ENCODE peak calls at places on chromosomes 4 and X, in four cellular contexts. B, T, K and G are unnamed samples.

GRCh38 chr4:17721496-17722360 is 59.7 kb downstream of the FAM184B start:
- DNase-seq in B (no peak), T (peak), K (no peak), G (no peak)

GRCh38 chr4:88277711-88278025 is 6.7 kb downstream of the PPM1K start:
- DNase-seq in B (no peak), T (no peak), K (no peak), G (no peak)

GRCh38 chr4:95007998-95008397 is 250.2 kb downstream of the BMPR1B start:
- DNase-seq in B (no peak), T (no peak), K (no peak), G (no peak)

GRCh38 chr4:88059781-88060180 is 52.3 kb downstream of the PKD2 start:
- DNase-seq in B (no peak), T (no peak), K (no peak), G (no peak)

GRCh38 chrX:22249371-22249770 is 23.3 kb upstream of the CBLL2 start:
- DNase-seq in B (no peak), T (no peak), K (no peak), G (no peak)

GRCh38 chrX:36436286-36436860 is 516.8 kb downstream of the CFAP47 start:
- DNase-seq in B (no peak), T (peak), K (no peak), G (no peak)

GRCh38 chrX:119181491-119181890 is 53.9 kb upstream of the KIAA1210 start:
- DNase-seq in B (peak), T (no peak), K (no peak), G (peak)

GRCh38 chr4:143282170-143282760 is 54.4 kb upstream of the GAB1 start:
- DNase-seq in B (no peak), T (no peak), K (no peak), G (no peak)

GRCh38 chr4:31461425-31461824 is 741.3 kb downstream of the PCDH7 start:
- DNase-seq in B (no peak), T (no peak), K (no peak), G (no peak)

GRCh38 chr4:185709802-185710486 is 102.0 kb downstream of the SORBS2 start:
- DNase-seq in B (peak), T (no peak), K (no peak), G (no peak)

DNA sequence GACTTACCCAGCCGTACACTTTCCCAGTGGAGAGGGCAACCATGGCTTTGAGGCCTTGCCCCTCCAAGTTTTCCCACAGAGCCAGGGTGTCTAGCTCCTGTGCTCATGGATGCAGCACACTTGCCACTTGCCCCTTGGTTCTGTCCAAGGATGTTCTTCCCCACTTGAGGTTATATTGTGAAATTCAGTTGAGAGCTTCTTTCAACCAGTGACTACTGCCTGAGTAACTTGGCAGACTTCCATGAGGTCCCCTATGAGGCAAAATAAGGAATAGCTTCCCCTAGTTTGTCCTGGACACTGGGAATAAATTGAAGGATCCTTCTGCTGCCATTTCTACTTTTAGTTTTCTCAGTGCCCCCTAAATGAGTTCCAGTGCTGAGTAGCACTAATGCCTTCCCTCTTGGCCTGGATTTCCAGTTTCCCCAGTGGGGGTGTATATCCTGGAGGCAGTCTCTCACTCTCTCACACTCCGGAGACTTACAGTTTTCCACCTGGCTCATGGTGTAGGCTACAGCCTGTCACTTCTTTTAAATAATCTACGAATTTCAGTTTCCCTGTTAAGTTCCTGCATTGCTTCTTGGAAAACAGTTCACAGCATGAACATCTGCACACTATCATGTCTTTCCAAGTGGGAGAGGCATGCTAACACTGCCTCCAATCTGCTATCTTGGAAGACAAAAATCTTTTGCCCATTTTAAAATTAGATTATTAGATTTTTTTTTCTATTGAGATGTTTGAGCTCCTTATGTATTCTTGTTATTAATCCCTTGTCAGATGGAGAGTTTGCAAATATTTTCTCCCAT is 36.5 kb upstream of the ADH4 start:
- DNase-seq in B (no peak), T (peak), K (no peak), G (no peak)
- TF ChIP-seq MAZ in B (no peak), T (no peak), K (no peak), G (no peak)

GRCh38 chr4:69549651-69550050 is 53.9 kb upstream of the UGT2B4 start:
- DNase-seq in B (no peak), T (no peak), K (no peak), G (no peak)

DNA sequence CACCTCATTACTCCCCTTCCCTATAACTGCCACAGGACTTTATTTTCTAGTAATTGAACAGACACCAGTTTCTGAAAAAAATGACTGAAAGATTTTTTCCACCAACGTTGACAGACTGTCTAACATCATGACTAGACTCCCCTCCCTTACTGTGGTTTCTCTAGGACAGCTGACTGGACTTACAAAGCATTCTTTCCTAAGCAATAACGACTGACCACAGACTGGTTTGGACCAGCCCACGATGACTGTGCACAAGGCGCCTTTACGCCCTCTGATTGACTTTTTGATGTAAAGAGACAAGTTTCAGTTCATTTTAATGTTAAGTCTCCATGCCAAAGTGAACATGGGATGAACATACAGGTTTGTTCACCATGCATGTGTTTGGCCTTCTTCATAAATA is 50.4 kb upstream of the UGT2B4 start:
- DNase-seq in B (no peak), T (no peak), K (no peak), G (no peak)
- TF ChIP-seq MAZ in B (no peak), T (no peak), K (no peak), G (no peak)

GRCh38 chr4:157013656-157014055 is 42.1 kb upstream of the PDGFC start:
- DNase-seq in B (no peak), T (peak), K (no peak), G (no peak)

GRCh38 chr4:157012781-157013180 is 41.2 kb upstream of the PDGFC start:
- DNase-seq in B (no peak), T (peak), K (no peak), G (no peak)

GRCh38 chr4:157018920-157019490 is 47.4 kb upstream of the PDGFC start:
- DNase-seq in B (no peak), T (no peak), K (no peak), G (no peak)

GRCh38 chr4:157012296-157012695 is 40.7 kb upstream of the PDGFC start:
- DNase-seq in B (no peak), T (no peak), K (no peak), G (no peak)

GRCh38 chr4:157014621-157015591 is 43.3 kb upstream of the PDGFC start:
- DNase-seq in B (no peak), T (peak), K (no peak), G (no peak)
- TF ChIP-seq MAZ in B (no peak), T (no peak), K (no peak), G (no peak)

DNA sequence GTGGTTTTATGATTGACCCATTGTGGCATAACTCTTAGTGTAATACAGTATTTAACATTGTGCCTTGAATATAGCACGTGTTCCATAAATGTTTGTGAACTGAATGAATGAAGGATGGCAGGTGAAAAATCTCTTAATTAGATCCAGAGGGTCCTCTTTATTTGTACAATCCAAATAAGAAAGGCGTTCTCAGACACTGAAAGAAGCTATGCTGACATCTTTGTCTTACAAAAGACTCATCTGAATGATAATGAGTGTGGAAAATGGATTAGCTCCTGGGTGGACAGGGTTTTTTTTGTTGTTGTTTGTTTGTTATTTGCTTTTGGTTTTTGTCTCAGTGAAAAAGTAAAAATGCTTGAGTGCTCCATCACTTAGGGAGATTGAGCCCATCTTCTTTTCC is 62.7 kb downstream of the NEUROG2 start:
- DNase-seq in B (no peak), T (no peak), K (no peak), G (no peak)
- TF ChIP-seq MAZ in B (no peak), T (no peak), K (no peak), G (no peak)

GRCh38 chr4:147576084-147576483 is 41.1 kb upstream of the TMEM184C start:
- DNase-seq in B (no peak), T (no peak), K (no peak), G (no peak)

GRCh38 chr4:147581601-147582350 is 35.4 kb upstream of the TMEM184C start:
- DNase-seq in B (no peak), T (peak), K (no peak), G (no peak)

GRCh38 chr4:147580396-147580795 is 36.8 kb upstream of the TMEM184C start:
- DNase-seq in B (no peak), T (peak), K (no peak), G (no peak)

GRCh38 chr4:147578057-147578476 is 39.1 kb upstream of the TMEM184C start:
- DNase-seq in B (peak), T (peak), K (no peak), G (peak)

GRCh38 chr4:147578611-147579010 is 38.6 kb upstream of the TMEM184C start:
- DNase-seq in B (no peak), T (no peak), K (no peak), G (no peak)
- TF ChIP-seq MAZ in B (no peak), T (no peak), K (no peak), G (no peak)

DNA sequence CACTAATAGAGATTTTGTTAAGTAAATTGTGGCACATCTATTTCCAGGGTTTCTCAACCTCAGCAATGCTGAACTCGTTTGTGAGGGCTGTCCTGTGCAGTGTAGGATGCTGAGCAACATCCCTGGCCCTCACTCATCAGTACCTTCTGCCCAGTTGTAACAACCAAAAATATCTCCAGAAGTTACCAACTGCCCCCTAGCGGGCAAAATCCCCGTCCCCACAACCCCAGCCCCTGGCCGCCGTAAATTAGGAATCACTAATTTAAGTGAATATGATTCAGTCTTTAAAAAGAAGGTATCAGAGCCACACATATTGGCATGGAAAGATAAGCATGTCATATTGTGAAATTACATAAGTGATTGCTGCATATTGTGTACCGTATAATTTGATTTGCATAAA is 123.4 kb downstream of the ASB9 start:
- DNase-seq in B (no peak), T (no peak), K (peak), G (peak)
- TF ChIP-seq MAZ in B (no peak), T (no peak), K (no peak), G (no peak)

GRCh38 chr4:15935504-15936392 is 2.8 kb downstream of the FGFBP1 start:
- DNase-seq in B (no peak), T (peak), K (no peak), G (no peak)
- TF ChIP-seq MAZ in B (no peak), T (no peak), K (no peak), G (no peak)